ENCODE peak calls at places on chromosomes 1 and 21, in five cellular contexts. F is HT1080, W is IMR-90, V is T-cell, K is HepG2. Q is an unnamed sample.

GRCh38 chr1:225885336-225885735 is 3.2 kb upstream of the TMEM63A start:
- DNase-seq in F (no peak), W (no peak), V (no peak), K (no peak), Q (no peak)

GRCh38 chr1:52142220-52143153 is 598 bp downstream of the ZFYVE9 start:
- DNase-seq in F (peak), W (peak), V (peak), K (peak), Q (no peak)

GRCh38 chr1:20730690-20731056 is 1.8 kb downstream of the SH2D5 start:
- DNase-seq in F (no peak), W (no peak), V (no peak), K (no peak), Q (no peak)

GRCh38 chr1:239058190-239058589 is 328.2 kb upstream of the CHRM3 start:
- DNase-seq in F (no peak), W (no peak), V (no peak), K (no peak), Q (no peak)

GRCh38 chr1:226735576-226735975 is 3.5 kb downstream of the ITPKB start:
- DNase-seq in F (no peak), W (no peak), V (peak), K (no peak), Q (no peak)

GRCh38 chr1:230458509-230458908 is 32.4 kb upstream of the PGBD5 start:
- DNase-seq in F (peak), W (no peak), V (no peak), K (no peak), Q (no peak)

GRCh38 chr21:20728691-20729090 is 269.5 kb upstream of the NCAM2 start:
- DNase-seq in F (no peak), W (no peak), V (no peak), K (no peak), Q (no peak)

GRCh38 chr1:22814176-22815042 is 103.8 kb downstream of the EPHB2 start:
- DNase-seq in F (no peak), W (no peak), V (no peak), K (no peak), Q (no peak)

GRCh38 chr1:227889047-227889862 is 58.5 kb downstream of the WNT9A start:
- DNase-seq in F (no peak), W (no peak), V (no peak), K (no peak), Q (no peak)